ENCODE peak calls at places on chromosomes 5 and 9, in nine cellular contexts. One of them, this sample, is unnamed.

GRCh38 chr5:135365281-135365680 is 33.8 kb downstream of the MACROH2A1 start:
- DNase-seq in tibial artery: no peak
- DNase-seq in lower leg skin: no peak
- DNase-seq in H54: no peak
- DNase-seq in iPS-NIHi11: no peak
- DNase-seq in T47D: no peak
- DNase-seq in HEK293T: no peak
- DNase-seq in NCI-H2081: peak; percentile 28
- DNase-seq in EL: no peak
- DNase-seq in this sample: no peak

GRCh38 chr5:113507601-113508000 is 5.9 kb upstream of the YTHDC2 start:
- DNase-seq in tibial artery: no peak
- DNase-seq in T47D: no peak
- DNase-seq in lower leg skin: no peak
- DNase-seq in HEK293T: no peak
- DNase-seq in EL: no peak
- DNase-seq in H54: no peak
- DNase-seq in NCI-H2081: no peak
- DNase-seq in iPS-NIHi11: no peak
- DNase-seq in this sample: no peak

GRCh38 chr5:135042595-135042994 is 8.6 kb upstream of the PITX1 start:
- DNase-seq in NCI-H2081: no peak
- DNase-seq in iPS-NIHi11: peak; percentile 85
- DNase-seq in tibial artery: no peak
- DNase-seq in H54: no peak
- DNase-seq in HEK293T: no peak
- DNase-seq in EL: no peak
- DNase-seq in lower leg skin: no peak
- DNase-seq in T47D: no peak
- DNase-seq in this sample: no peak

GRCh38 chr5:154249786-154250185 is 59.3 kb downstream of the GALNT10 start:
- DNase-seq in T47D: no peak
- DNase-seq in H54: no peak
- DNase-seq in iPS-NIHi11: no peak
- DNase-seq in HEK293T: no peak
- DNase-seq in EL: no peak
- DNase-seq in lower leg skin: no peak
- DNase-seq in tibial artery: no peak
- DNase-seq in NCI-H2081: no peak
- DNase-seq in this sample: no peak

GRCh38 chr9:119289740-119290139 is 79.5 kb downstream of the BRINP1 start:
- DNase-seq in H54: peak; percentile 56
- DNase-seq in tibial artery: peak; percentile 70
- DNase-seq in iPS-NIHi11: peak; percentile 61
- DNase-seq in NCI-H2081: peak; percentile 56
- DNase-seq in lower leg skin: peak; percentile 66
- DNase-seq in HEK293T: peak; percentile 33
- DNase-seq in T47D: peak; percentile 35
- DNase-seq in EL: peak; percentile 52
- DNase-seq in this sample: peak; percentile 55

GRCh38 chr9:12604154-12604825 is 88.9 kb upstream of the TYRP1 start:
- DNase-seq in iPS-NIHi11: no peak
- DNase-seq in lower leg skin: no peak
- DNase-seq in HEK293T: peak; percentile 3
- DNase-seq in NCI-H2081: no peak
- DNase-seq in EL: peak; percentile 21
- DNase-seq in T47D: no peak
- DNase-seq in tibial artery: no peak
- DNase-seq in H54: peak; percentile 3
- DNase-seq in this sample: no peak

GRCh38 chr5:51380603-51381207 is 2.5 kb upstream of the ISL1 start:
- DNase-seq in tibial artery: no peak
- DNase-seq in H54: peak; percentile 41
- DNase-seq in T47D: peak; percentile 69
- DNase-seq in EL: peak; percentile 11
- DNase-seq in HEK293T: no peak
- DNase-seq in iPS-NIHi11: no peak
- DNase-seq in lower leg skin: no peak
- DNase-seq in NCI-H2081: peak; percentile 71
- DNase-seq in this sample: no peak

GRCh38 chr5:129104910-129105455 is 10.4 kb downstream of the ISOC1 start:
- DNase-seq in HEK293T: no peak
- DNase-seq in EL: no peak
- DNase-seq in tibial artery: no peak
- DNase-seq in iPS-NIHi11: no peak
- DNase-seq in H54: no peak
- DNase-seq in lower leg skin: no peak
- DNase-seq in T47D: no peak
- DNase-seq in NCI-H2081: no peak
- DNase-seq in this sample: no peak

GRCh38 chr5:66169534-66169933 is 25.4 kb downstream of the SREK1 start:
- DNase-seq in tibial artery: no peak
- DNase-seq in iPS-NIHi11: no peak
- DNase-seq in EL: no peak
- DNase-seq in HEK293T: no peak
- DNase-seq in NCI-H2081: peak; percentile 4
- DNase-seq in T47D: no peak
- DNase-seq in lower leg skin: no peak
- DNase-seq in H54: no peak
- DNase-seq in this sample: no peak

GRCh38 chr5:167839065-167839464 is 452.4 kb upstream of the WWC1 start:
- DNase-seq in tibial artery: no peak
- DNase-seq in T47D: no peak
- DNase-seq in lower leg skin: no peak
- DNase-seq in EL: no peak
- DNase-seq in iPS-NIHi11: no peak
- DNase-seq in NCI-H2081: no peak
- DNase-seq in H54: no peak
- DNase-seq in HEK293T: no peak
- DNase-seq in this sample: no peak

GRCh38 chr5:42848545-42848944 is 36.9 kb upstream of the SELENOP start:
- DNase-seq in H54: no peak
- DNase-seq in EL: no peak
- DNase-seq in iPS-NIHi11: no peak
- DNase-seq in NCI-H2081: no peak
- DNase-seq in HEK293T: no peak
- DNase-seq in lower leg skin: no peak
- DNase-seq in T47D: no peak
- DNase-seq in tibial artery: no peak
- DNase-seq in this sample: no peak

GRCh38 chr9:35839926-35840325 is 10.9 kb downstream of the TMEM8B start:
- DNase-seq in T47D: no peak
- DNase-seq in lower leg skin: no peak
- DNase-seq in EL: no peak
- DNase-seq in tibial artery: no peak
- DNase-seq in HEK293T: no peak
- DNase-seq in H54: no peak
- DNase-seq in NCI-H2081: no peak
- DNase-seq in iPS-NIHi11: no peak
- DNase-seq in this sample: no peak

GRCh38 chr5:38715671-38716070 is 130.1 kb upstream of the OSMR start:
- DNase-seq in H54: no peak
- DNase-seq in iPS-NIHi11: no peak
- DNase-seq in T47D: no peak
- DNase-seq in HEK293T: no peak
- DNase-seq in tibial artery: no peak
- DNase-seq in EL: peak; percentile 20
- DNase-seq in lower leg skin: no peak
- DNase-seq in NCI-H2081: peak; percentile 13
- DNase-seq in this sample: no peak

GRCh38 chr9:128747233-128747632 is 23.3 kb upstream of the ZDHHC12 start:
- DNase-seq in tibial artery: no peak
- DNase-seq in HEK293T: no peak
- DNase-seq in EL: no peak
- DNase-seq in lower leg skin: no peak
- DNase-seq in T47D: no peak
- DNase-seq in H54: no peak
- DNase-seq in iPS-NIHi11: no peak
- DNase-seq in NCI-H2081: no peak
- DNase-seq in this sample: no peak

GRCh38 chr5:68367717-68368116 is 152.2 kb downstream of the PIK3R1 start:
- DNase-seq in T47D: no peak
- DNase-seq in NCI-H2081: no peak
- DNase-seq in iPS-NIHi11: no peak
- DNase-seq in HEK293T: no peak
- DNase-seq in H54: no peak
- DNase-seq in tibial artery: no peak
- DNase-seq in EL: no peak
- DNase-seq in lower leg skin: no peak
- DNase-seq in this sample: no peak

GRCh38 chr9:29285818-29286217 is 1712.5 kb upstream of the C9orf72 start:
- DNase-seq in H54: no peak
- DNase-seq in tibial artery: no peak
- DNase-seq in EL: peak; percentile 27
- DNase-seq in iPS-NIHi11: no peak
- DNase-seq in lower leg skin: no peak
- DNase-seq in HEK293T: no peak
- DNase-seq in NCI-H2081: peak; percentile 50
- DNase-seq in T47D: no peak
- DNase-seq in this sample: no peak

GRCh38 chr5:91381774-91382492 is 1.2 kb downstream of the ARRDC3 start:
- DNase-seq in NCI-H2081: peak; percentile 76
- DNase-seq in tibial artery: peak; percentile 86
- DNase-seq in EL: peak; percentile 78
- DNase-seq in H54: no peak
- DNase-seq in lower leg skin: peak; percentile 86
- DNase-seq in HEK293T: peak; percentile 18
- DNase-seq in T47D: peak; percentile 76
- DNase-seq in iPS-NIHi11: peak; percentile 41
- DNase-seq in this sample: peak; percentile 49

GRCh38 chr5:113663879-113664278 is 150.4 kb downstream of the YTHDC2 start:
- DNase-seq in EL: peak; percentile 56
- DNase-seq in H54: peak; percentile 12
- DNase-seq in HEK293T: peak; percentile 45
- DNase-seq in T47D: peak; percentile 15
- DNase-seq in tibial artery: no peak
- DNase-seq in iPS-NIHi11: peak; percentile 45
- DNase-seq in lower leg skin: peak; percentile 18
- DNase-seq in NCI-H2081: no peak
- DNase-seq in this sample: peak; percentile 6

GRCh38 chr9:78985084-78985738 is 586.6 kb upstream of the TLE4 start:
- DNase-seq in lower leg skin: no peak
- DNase-seq in H54: no peak
- DNase-seq in T47D: no peak
- DNase-seq in EL: peak; percentile 68
- DNase-seq in tibial artery: no peak
- DNase-seq in NCI-H2081: no peak
- DNase-seq in HEK293T: no peak
- DNase-seq in iPS-NIHi11: no peak
- DNase-seq in this sample: no peak

This sample was measured in GM13976.